ENCODE peak calls at places on chromosomes 2 and 18, in four cellular contexts. One of them, this sample, is unnamed.

GRCh38 chr2:16167471-16168426 is 227.4 kb downstream of the MYCN start:
- DNase-seq in K562: peak; percentile 13
- DNase-seq in WTC11: no peak
- DNase-seq in HepG2: no peak
- DNase-seq in this sample: no peak

GRCh38 chr2:12045864-12046291 is 299.4 kb downstream of the LPIN1 start:
- DNase-seq in K562: no peak
- DNase-seq in WTC11: no peak
- DNase-seq in HepG2: no peak
- DNase-seq in this sample: no peak

GRCh38 chr2:177602611-177603164 is 210.1 kb downstream of the AGPS start:
- DNase-seq in K562: no peak
- DNase-seq in WTC11: no peak
- DNase-seq in HepG2: peak; percentile 68
- DNase-seq in this sample: peak; percentile 8

GRCh38 chr2:190717764-190718651 is 69.1 kb downstream of the NAB1 start:
- DNase-seq in K562: no peak
- DNase-seq in WTC11: no peak
- DNase-seq in HepG2: no peak
- DNase-seq in this sample: no peak

GRCh38 chr2:230067990-230068657 is 600 bp downstream of the SLC16A14 start:
- DNase-seq in K562: no peak
- DNase-seq in WTC11: peak; percentile 64
- DNase-seq in HepG2: no peak
- DNase-seq in this sample: peak; percentile 51

GRCh38 chr2:33859791-33860461 is 260.8 kb upstream of the FAM98A start:
- DNase-seq in K562: no peak
- DNase-seq in WTC11: no peak
- DNase-seq in HepG2: no peak
- DNase-seq in this sample: no peak

GRCh38 chr2:102438578-102438977 is 15.6 kb downstream of the IL18RAP start:
- DNase-seq in K562: no peak
- DNase-seq in WTC11: no peak
- DNase-seq in HepG2: no peak
- DNase-seq in this sample: no peak

GRCh38 chr2:26011990-26012856 is 21.7 kb upstream of the RAB10 start:
- DNase-seq in K562: peak; percentile 47
- DNase-seq in WTC11: no peak
- DNase-seq in HepG2: peak; percentile 94
- DNase-seq in this sample: peak; percentile 100

GRCh38 chr2:25794544-25795276 is 83.6 kb downstream of the ASXL2 start:
- DNase-seq in K562: no peak
- DNase-seq in WTC11: no peak
- DNase-seq in HepG2: no peak
- DNase-seq in this sample: no peak

GRCh38 chr18:3832211-3832610 is 382.2 kb downstream of the TGIF1 start:
- DNase-seq in K562: no peak
- DNase-seq in WTC11: no peak
- DNase-seq in HepG2: no peak
- DNase-seq in this sample: no peak

GRCh38 chr2:23390152-23390551 is 5.2 kb downstream of the KLHL29 start:
- DNase-seq in K562: no peak
- DNase-seq in WTC11: no peak
- DNase-seq in HepG2: no peak
- DNase-seq in this sample: no peak

GRCh38 chr2:235005023-235005422 is 53.2 kb downstream of the SH3BP4 start:
- DNase-seq in K562: no peak
- DNase-seq in WTC11: no peak
- DNase-seq in HepG2: peak; percentile 39
- DNase-seq in this sample: no peak

GRCh38 chr2:152354909-152355308 is 19.9 kb downstream of the FMNL2 start:
- DNase-seq in K562: no peak
- DNase-seq in WTC11: no peak
- DNase-seq in HepG2: no peak
- DNase-seq in this sample: no peak

GRCh38 chr2:172561270-172561669 is 5.4 kb downstream of the PDK1 start:
- DNase-seq in K562: no peak
- DNase-seq in WTC11: no peak
- DNase-seq in HepG2: no peak
- DNase-seq in this sample: no peak

GRCh38 chr18:48670751-48671560 is 132.1 kb downstream of the CTIF start:
- DNase-seq in K562: no peak
- DNase-seq in WTC11: no peak
- DNase-seq in HepG2: no peak
- DNase-seq in this sample: no peak

GRCh38 chr2:50575232-50575631 is 456.7 kb downstream of the NRXN1 start:
- DNase-seq in K562: no peak
- DNase-seq in WTC11: peak; percentile 19
- DNase-seq in HepG2: no peak
- DNase-seq in this sample: no peak

GRCh38 chr2:76193098-76193497 is 482.4 kb upstream of the GCFC2 start:
- DNase-seq in K562: no peak
- DNase-seq in WTC11: no peak
- DNase-seq in HepG2: peak; percentile 70
- DNase-seq in this sample: no peak

GRCh38 chr2:151762694-151763093 is 28.4 kb upstream of the NEB start:
- DNase-seq in K562: no peak
- DNase-seq in WTC11: no peak
- DNase-seq in HepG2: no peak
- DNase-seq in this sample: no peak

GRCh38 chr2:174438146-174438886 is 42.8 kb downstream of the SCRN3 start:
- DNase-seq in K562: no peak
- DNase-seq in WTC11: no peak
- DNase-seq in HepG2: no peak
- DNase-seq in this sample: no peak

GRCh38 chr2:239324456-239324855 is 76.4 kb downstream of the HDAC4 start:
- DNase-seq in K562: no peak
- DNase-seq in WTC11: no peak
- DNase-seq in HepG2: no peak
- DNase-seq in this sample: no peak

GRCh38 chr2:68569604-68570003 is 73.8 kb upstream of the PROKR1 start:
- DNase-seq in K562: no peak
- DNase-seq in WTC11: no peak
- DNase-seq in HepG2: no peak
- DNase-seq in this sample: no peak

GRCh38 chr2:168256448-168256847 is 9.1 kb upstream of the STK39 start:
- DNase-seq in K562: no peak
- DNase-seq in WTC11: no peak
- DNase-seq in HepG2: peak; percentile 78
- DNase-seq in this sample: no peak

GRCh38 chr2:96542357-96542977 is 5.9 kb downstream of the ARID5A start:
- DNase-seq in K562: no peak
- DNase-seq in WTC11: no peak
- DNase-seq in HepG2: no peak
- DNase-seq in this sample: no peak

GRCh38 chr2:15919716-15920444 is 20.5 kb upstream of the MYCN start:
- DNase-seq in K562: no peak
- DNase-seq in WTC11: no peak
- DNase-seq in HepG2: no peak
- DNase-seq in this sample: no peak

GRCh38 chr18:7890078-7890477 is 323.0 kb downstream of the PTPRM start:
- DNase-seq in K562: no peak
- DNase-seq in WTC11: no peak
- DNase-seq in HepG2: no peak
- DNase-seq in this sample: no peak

GRCh38 chr2:122307772-122308171 is 552.3 kb downstream of the TSN start:
- DNase-seq in K562: no peak
- DNase-seq in WTC11: no peak
- DNase-seq in HepG2: no peak
- DNase-seq in this sample: no peak

DNA sequence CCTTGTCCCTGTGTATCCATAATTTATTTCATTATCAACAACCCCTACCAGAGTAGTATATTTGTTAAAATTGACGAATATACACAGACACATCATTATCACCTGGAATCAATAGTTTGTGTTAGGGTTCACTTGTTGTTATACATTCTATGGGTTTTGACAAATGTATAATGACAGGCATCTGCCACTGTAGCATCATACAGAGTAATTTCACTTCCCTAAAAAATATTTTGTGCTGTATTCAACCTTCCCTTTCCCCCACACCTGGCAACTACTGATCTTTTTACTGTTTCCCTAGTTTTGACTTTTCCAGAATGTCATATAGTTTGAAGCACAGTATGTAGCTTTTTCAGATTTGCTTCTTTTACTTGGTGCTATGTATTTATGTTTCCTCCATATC is 132.0 kb downstream of the ZNF804A start:
- DNase-seq in K562: no peak
- DNase-seq in WTC11: no peak
- DNase-seq in HepG2: no peak
- DNase-seq in this sample: no peak
- TF ChIP-seq HMGXB4 in K562: no peak
- TF ChIP-seq HMGXB4 in WTC11: no peak
- TF ChIP-seq HMGXB4 in HepG2: no peak
- TF ChIP-seq HMGXB4 in this sample: no peak

GRCh38 chr2:223095207-223095606 is 43.2 kb downstream of the KCNE4 start:
- DNase-seq in K562: no peak
- DNase-seq in WTC11: no peak
- DNase-seq in HepG2: no peak
- DNase-seq in this sample: no peak

GRCh38 chr2:223092667-223093066 is 40.7 kb downstream of the KCNE4 start:
- DNase-seq in K562: no peak
- DNase-seq in WTC11: no peak
- DNase-seq in HepG2: no peak
- DNase-seq in this sample: no peak

GRCh38 chr2:223090540-223091235 is 38.7 kb downstream of the KCNE4 start:
- DNase-seq in K562: no peak
- DNase-seq in WTC11: no peak
- DNase-seq in HepG2: peak; percentile 10
- DNase-seq in this sample: no peak

GRCh38 chr2:223096571-223096970 is 44.6 kb downstream of the KCNE4 start:
- DNase-seq in K562: no peak
- DNase-seq in WTC11: no peak
- DNase-seq in HepG2: no peak
- DNase-seq in this sample: no peak

DNA sequence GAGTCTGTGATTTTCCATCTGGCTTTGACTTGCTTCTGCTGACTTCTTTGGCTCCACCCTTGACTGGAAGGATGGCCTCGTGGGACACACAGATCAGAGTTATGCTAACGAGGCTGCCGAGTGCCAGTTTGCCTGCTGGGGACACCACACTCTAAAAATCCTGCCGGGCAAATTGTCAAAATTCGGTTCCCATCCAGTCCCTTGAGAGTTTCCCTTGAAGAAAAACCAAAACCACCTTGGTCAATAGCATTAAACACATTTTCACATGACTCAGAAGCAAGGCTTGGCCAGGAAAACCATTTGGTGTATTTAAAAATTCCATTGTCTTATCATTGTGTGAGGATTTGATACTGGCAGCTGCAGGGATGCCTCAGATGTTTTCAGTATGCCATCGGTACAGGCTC is 41.4 kb downstream of the KCNE4 start:
- DNase-seq in K562: no peak
- DNase-seq in WTC11: peak; percentile 15
- DNase-seq in HepG2: no peak
- DNase-seq in this sample: no peak
- TF ChIP-seq HMGXB4 in K562: no peak
- TF ChIP-seq HMGXB4 in WTC11: no peak
- TF ChIP-seq HMGXB4 in HepG2: no peak
- TF ChIP-seq HMGXB4 in this sample: no peak

DNA sequence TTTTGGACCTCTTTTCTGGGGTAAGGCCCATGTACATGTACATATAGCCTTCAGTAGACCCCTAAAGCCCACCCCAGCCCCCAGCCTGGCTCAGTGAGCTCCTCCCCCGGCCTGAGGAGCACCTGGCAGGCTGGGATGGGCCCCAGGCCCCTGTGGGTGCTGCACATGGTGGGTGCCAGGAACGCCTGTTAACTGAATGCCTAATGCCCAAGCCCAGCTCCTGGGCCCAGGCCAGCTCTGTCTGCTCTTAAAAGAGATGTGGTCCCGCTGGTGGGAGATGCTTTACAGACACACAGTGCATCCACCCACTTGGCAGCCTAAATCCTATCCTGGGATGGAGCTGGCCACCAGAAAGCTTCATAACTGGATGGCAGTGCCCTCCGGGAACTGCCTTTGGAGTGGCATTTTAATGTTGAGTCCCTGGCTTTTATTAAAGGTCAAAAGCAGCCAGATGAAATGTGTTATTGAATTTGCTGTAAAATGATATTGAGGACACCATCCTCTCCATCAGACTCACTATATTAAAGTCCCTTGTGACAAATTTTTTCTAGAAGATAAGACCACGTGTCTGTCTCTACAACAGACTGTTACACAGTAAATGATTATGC is 7.7 kb upstream of the OXER1 start:
- DNase-seq in K562: no peak
- DNase-seq in WTC11: no peak
- DNase-seq in HepG2: no peak
- DNase-seq in this sample: no peak
- TF ChIP-seq HMGXB4 in K562: no peak
- TF ChIP-seq HMGXB4 in WTC11: no peak
- TF ChIP-seq HMGXB4 in HepG2: no peak
- TF ChIP-seq HMGXB4 in this sample: no peak

GRCh38 chr2:111697560-111697959 is 186.4 kb downstream of the ANAPC1 start:
- DNase-seq in K562: no peak
- DNase-seq in WTC11: no peak
- DNase-seq in HepG2: no peak
- DNase-seq in this sample: no peak
- TF ChIP-seq HMGXB4 in K562: no peak
- TF ChIP-seq HMGXB4 in WTC11: no peak
- TF ChIP-seq HMGXB4 in HepG2: no peak
- TF ChIP-seq HMGXB4 in this sample: no peak

GRCh38 chr2:29398384-29399237 is 283.4 kb downstream of the CLIP4 start:
- DNase-seq in K562: no peak
- DNase-seq in WTC11: no peak
- DNase-seq in HepG2: no peak
- DNase-seq in this sample: no peak
- TF ChIP-seq HMGXB4 in K562: no peak
- TF ChIP-seq HMGXB4 in WTC11: no peak
- TF ChIP-seq HMGXB4 in HepG2: no peak
- TF ChIP-seq HMGXB4 in this sample: no peak

DNA sequence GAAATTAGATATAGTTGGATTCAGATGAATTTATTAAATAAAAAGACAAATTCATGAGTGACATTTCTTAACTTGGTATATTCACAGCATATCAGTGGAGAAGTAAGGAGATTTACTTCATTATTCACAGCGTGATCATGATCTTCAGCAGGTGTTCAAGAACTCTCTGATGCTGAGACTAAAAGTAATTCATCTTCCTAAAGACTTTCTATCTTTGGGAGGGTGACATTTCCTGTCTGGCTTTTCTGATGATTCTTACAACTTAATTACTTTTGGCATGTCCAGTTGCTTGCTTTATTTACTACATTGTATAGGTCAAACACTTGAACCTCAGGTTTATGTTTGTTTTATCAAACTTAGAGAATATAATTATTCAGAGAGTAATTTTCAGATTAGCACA is 224.6 kb downstream of the PLCL1 start:
- DNase-seq in K562: no peak
- DNase-seq in WTC11: no peak
- DNase-seq in HepG2: no peak
- DNase-seq in this sample: no peak
- TF ChIP-seq HMGXB4 in K562: no peak
- TF ChIP-seq HMGXB4 in WTC11: no peak
- TF ChIP-seq HMGXB4 in HepG2: no peak
- TF ChIP-seq HMGXB4 in this sample: no peak

This sample was measured in A549.